ENCODE peak calls at places on chromosomes 1 and 21, in nine cellular contexts. One of them, this sample, is unnamed.

GRCh38 chr1:61174060-61174788 is 91.9 kb downstream of the NFIA start:
- DNase-seq in DND-41: no peak
- DNase-seq in mesendoderm: no peak
- DNase-seq in neural progenitor cell: no peak
- DNase-seq in mammary epithelial cell: no peak
- DNase-seq in PC-3: no peak
- DNase-seq in hepatocyte: no peak
- DNase-seq in GM23248: no peak
- DNase-seq in K562: no peak
- DNase-seq in this sample: no peak

GRCh38 chr1:201538618-201539551 is at the start of gene NAV1:
- DNase-seq in DND-41: no peak
- DNase-seq in mesendoderm: peak; percentile 85
- DNase-seq in neural progenitor cell: peak; percentile 86
- DNase-seq in mammary epithelial cell: no peak
- DNase-seq in PC-3: peak; percentile 71
- DNase-seq in hepatocyte: peak; percentile 74
- DNase-seq in GM23248: peak; percentile 94
- DNase-seq in K562: peak; percentile 24
- DNase-seq in this sample: peak; percentile 84

GRCh38 chr1:181111559-181111958 is 23.1 kb downstream of the IER5 start:
- DNase-seq in DND-41: no peak
- DNase-seq in mesendoderm: no peak
- DNase-seq in neural progenitor cell: no peak
- DNase-seq in mammary epithelial cell: peak; percentile 40
- DNase-seq in PC-3: peak; percentile 67
- DNase-seq in hepatocyte: no peak
- DNase-seq in GM23248: peak; percentile 50
- DNase-seq in K562: no peak
- DNase-seq in this sample: no peak

GRCh38 chr1:92446546-92446945 is 40.2 kb downstream of the GFI1 start:
- DNase-seq in DND-41: no peak
- DNase-seq in mesendoderm: peak; percentile 92
- DNase-seq in neural progenitor cell: no peak
- DNase-seq in mammary epithelial cell: peak; percentile 57
- DNase-seq in PC-3: no peak
- DNase-seq in hepatocyte: peak; percentile 37
- DNase-seq in GM23248: peak; percentile 39
- DNase-seq in K562: peak; percentile 76
- DNase-seq in this sample: no peak

GRCh38 chr1:195765099-195765498 is 843.1 kb downstream of the KCNT2 start:
- DNase-seq in DND-41: no peak
- DNase-seq in mesendoderm: no peak
- DNase-seq in neural progenitor cell: no peak
- DNase-seq in mammary epithelial cell: no peak
- DNase-seq in PC-3: no peak
- DNase-seq in hepatocyte: no peak
- DNase-seq in GM23248: no peak
- DNase-seq in K562: no peak
- DNase-seq in this sample: no peak

GRCh38 chr1:3593745-3594144 is 17.6 kb downstream of the MEGF6 start:
- DNase-seq in DND-41: no peak
- DNase-seq in mesendoderm: no peak
- DNase-seq in neural progenitor cell: no peak
- DNase-seq in mammary epithelial cell: no peak
- DNase-seq in PC-3: no peak
- DNase-seq in hepatocyte: no peak
- DNase-seq in GM23248: no peak
- DNase-seq in K562: no peak
- DNase-seq in this sample: peak; percentile 59

GRCh38 chr1:234533975-234534876 is 55.2 kb upstream of the TARBP1 start:
- DNase-seq in DND-41: no peak
- DNase-seq in mesendoderm: no peak
- DNase-seq in neural progenitor cell: no peak
- DNase-seq in mammary epithelial cell: peak; percentile 69
- DNase-seq in PC-3: no peak
- DNase-seq in hepatocyte: peak; percentile 91
- DNase-seq in GM23248: peak; percentile 97
- DNase-seq in K562: no peak
- DNase-seq in this sample: peak; percentile 86

GRCh38 chr1:26234644-26235384 is 814 bp downstream of the CEP85 start:
- DNase-seq in DND-41: peak; percentile 27
- DNase-seq in mesendoderm: peak; percentile 57
- DNase-seq in neural progenitor cell: peak; percentile 85
- DNase-seq in mammary epithelial cell: peak; percentile 29
- DNase-seq in PC-3: peak; percentile 48
- DNase-seq in hepatocyte: peak; percentile 47
- DNase-seq in GM23248: peak; percentile 44
- DNase-seq in K562: peak; percentile 54
- DNase-seq in this sample: peak; percentile 54

GRCh38 chr1:244460195-244460594 is 878 bp upstream of the CATSPERE start:
- DNase-seq in DND-41: peak; percentile 41
- DNase-seq in mesendoderm: peak; percentile 42
- DNase-seq in neural progenitor cell: no peak
- DNase-seq in mammary epithelial cell: no peak
- DNase-seq in PC-3: peak; percentile 31
- DNase-seq in hepatocyte: no peak
- DNase-seq in GM23248: peak; percentile 42
- DNase-seq in K562: no peak
- DNase-seq in this sample: no peak

GRCh38 chr1:205950826-205951549 is 7.7 kb upstream of the SLC26A9 start:
- DNase-seq in DND-41: no peak
- DNase-seq in mesendoderm: no peak
- DNase-seq in neural progenitor cell: no peak
- DNase-seq in mammary epithelial cell: peak; percentile 75
- DNase-seq in PC-3: peak; percentile 61
- DNase-seq in hepatocyte: no peak
- DNase-seq in GM23248: peak; percentile 94
- DNase-seq in K562: no peak
- DNase-seq in this sample: no peak

GRCh38 chr1:214584805-214585766 is 17.9 kb upstream of the CENPF start:
- DNase-seq in DND-41: no peak
- DNase-seq in mesendoderm: peak; percentile 72
- DNase-seq in neural progenitor cell: peak; percentile 24
- DNase-seq in mammary epithelial cell: peak; percentile 64
- DNase-seq in PC-3: peak; percentile 86
- DNase-seq in hepatocyte: peak; percentile 49
- DNase-seq in GM23248: peak; percentile 85
- DNase-seq in K562: peak; percentile 19
- DNase-seq in this sample: peak; percentile 77

GRCh38 chr21:45988366-45989347 is 7.1 kb downstream of the COL6A1 start:
- DNase-seq in DND-41: no peak
- DNase-seq in mesendoderm: no peak
- DNase-seq in neural progenitor cell: no peak
- DNase-seq in mammary epithelial cell: no peak
- DNase-seq in PC-3: no peak
- DNase-seq in hepatocyte: no peak
- DNase-seq in GM23248: no peak
- DNase-seq in K562: no peak
- DNase-seq in this sample: no peak

GRCh38 chr1:228488107-228488817 is 1.1 kb downstream of the RNF187 start:
- DNase-seq in DND-41: no peak
- DNase-seq in mesendoderm: no peak
- DNase-seq in neural progenitor cell: no peak
- DNase-seq in mammary epithelial cell: no peak
- DNase-seq in PC-3: no peak
- DNase-seq in hepatocyte: peak; percentile 15
- DNase-seq in GM23248: peak; percentile 29
- DNase-seq in K562: no peak
- DNase-seq in this sample: no peak

DNA sequence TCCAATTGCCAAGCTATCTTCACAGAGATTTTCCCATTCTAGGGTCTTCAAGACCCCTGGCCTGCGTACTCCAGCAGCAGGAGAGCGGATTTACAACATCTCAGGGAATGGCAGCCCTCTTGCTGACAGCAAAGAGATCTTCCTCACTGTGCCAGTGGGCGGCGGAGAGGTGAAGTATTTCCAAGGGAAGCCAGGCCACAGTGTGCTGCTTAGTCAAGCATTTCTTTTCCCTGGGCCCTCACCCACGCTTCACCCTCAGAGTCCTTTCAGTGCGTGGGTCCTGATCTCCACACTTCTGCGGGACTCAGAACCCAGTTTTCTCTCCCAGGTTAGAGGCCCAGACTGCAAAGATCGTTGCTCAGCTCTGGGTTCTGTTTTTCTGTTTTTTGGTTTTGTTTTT is 13.1 kb downstream of the CDCA8 start:
- DNase-seq in DND-41: no peak
- DNase-seq in mesendoderm: no peak
- DNase-seq in neural progenitor cell: no peak
- DNase-seq in mammary epithelial cell: no peak
- DNase-seq in PC-3: no peak
- DNase-seq in hepatocyte: no peak
- DNase-seq in GM23248: peak; percentile 67
- DNase-seq in K562: no peak
- DNase-seq in this sample: no peak
- H3K27ac ChIP-seq in DND-41: no peak overlapping the region
- H3K27ac ChIP-seq in mesendoderm: no peak overlapping the region
- H3K27ac ChIP-seq in neural progenitor cell: no peak overlapping the region
- H3K27ac ChIP-seq in mammary epithelial cell: no peak overlapping the region
- H3K27ac ChIP-seq in PC-3: no peak overlapping the region
- H3K27ac ChIP-seq in hepatocyte: no peak overlapping the region
- H3K27ac ChIP-seq in GM23248: peak overlapping the region; percentile 67
- H3K27ac ChIP-seq in K562: no peak overlapping the region
- H3K27ac ChIP-seq in this sample: no peak overlapping the region

DNA sequence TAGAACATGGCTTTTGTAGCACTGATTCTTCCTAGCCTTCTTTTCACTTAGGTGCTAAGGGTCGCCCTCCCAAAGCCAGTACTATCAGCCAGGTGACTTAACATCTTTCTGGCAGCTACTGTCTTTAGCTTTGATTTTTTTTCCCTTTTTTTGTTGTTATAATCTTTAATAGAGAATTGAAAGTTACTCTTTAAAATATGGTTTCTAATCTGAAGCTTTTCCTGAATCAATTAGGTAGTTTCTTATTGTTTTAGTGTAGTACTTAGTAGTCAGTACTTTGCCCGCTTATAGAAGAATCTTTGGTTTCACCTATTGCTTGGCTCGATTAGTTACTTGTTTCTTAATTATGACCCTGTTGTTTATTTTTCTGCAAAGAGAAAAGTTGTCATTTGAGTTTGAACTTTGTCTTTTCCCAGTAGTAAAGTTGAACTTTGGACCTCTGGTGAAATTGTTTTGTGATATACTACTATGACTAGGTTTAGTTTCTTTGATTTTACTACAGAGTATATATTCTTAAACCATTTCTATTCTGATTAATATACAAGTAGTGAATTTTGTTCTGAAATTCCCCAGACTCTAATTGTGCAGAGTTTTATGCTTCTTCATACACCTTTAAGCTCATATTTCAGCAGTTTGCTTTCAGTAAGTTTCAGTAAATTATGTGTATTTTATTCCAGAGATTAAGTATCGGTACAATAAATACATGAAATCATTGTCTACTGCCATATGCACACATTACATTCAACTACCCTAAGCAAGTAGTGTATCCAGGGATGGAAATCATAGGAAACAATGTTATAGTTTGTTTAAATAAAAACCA is 3.9 kb downstream of the MAGI3 start:
- DNase-seq in DND-41: no peak
- DNase-seq in mesendoderm: no peak
- DNase-seq in neural progenitor cell: no peak
- DNase-seq in mammary epithelial cell: no peak
- DNase-seq in PC-3: no peak
- DNase-seq in hepatocyte: peak; percentile 29
- DNase-seq in GM23248: no peak
- DNase-seq in K562: no peak
- DNase-seq in this sample: no peak
- H3K4me2 ChIP-seq in DND-41: peak overlapping the region; percentile 24
- H3K4me2 ChIP-seq in mesendoderm: no peak overlapping the region
- H3K4me2 ChIP-seq in neural progenitor cell: no peak overlapping the region
- H3K4me2 ChIP-seq in mammary epithelial cell: no peak overlapping the region
- H3K4me2 ChIP-seq in PC-3: peak overlapping the region; percentile 89
- H3K4me2 ChIP-seq in hepatocyte: peak overlapping the region; percentile 82
- H3K4me2 ChIP-seq in GM23248: no peak overlapping the region
- H3K4me2 ChIP-seq in K562: no peak overlapping the region
- H3K4me2 ChIP-seq in this sample: no peak overlapping the region

DNA sequence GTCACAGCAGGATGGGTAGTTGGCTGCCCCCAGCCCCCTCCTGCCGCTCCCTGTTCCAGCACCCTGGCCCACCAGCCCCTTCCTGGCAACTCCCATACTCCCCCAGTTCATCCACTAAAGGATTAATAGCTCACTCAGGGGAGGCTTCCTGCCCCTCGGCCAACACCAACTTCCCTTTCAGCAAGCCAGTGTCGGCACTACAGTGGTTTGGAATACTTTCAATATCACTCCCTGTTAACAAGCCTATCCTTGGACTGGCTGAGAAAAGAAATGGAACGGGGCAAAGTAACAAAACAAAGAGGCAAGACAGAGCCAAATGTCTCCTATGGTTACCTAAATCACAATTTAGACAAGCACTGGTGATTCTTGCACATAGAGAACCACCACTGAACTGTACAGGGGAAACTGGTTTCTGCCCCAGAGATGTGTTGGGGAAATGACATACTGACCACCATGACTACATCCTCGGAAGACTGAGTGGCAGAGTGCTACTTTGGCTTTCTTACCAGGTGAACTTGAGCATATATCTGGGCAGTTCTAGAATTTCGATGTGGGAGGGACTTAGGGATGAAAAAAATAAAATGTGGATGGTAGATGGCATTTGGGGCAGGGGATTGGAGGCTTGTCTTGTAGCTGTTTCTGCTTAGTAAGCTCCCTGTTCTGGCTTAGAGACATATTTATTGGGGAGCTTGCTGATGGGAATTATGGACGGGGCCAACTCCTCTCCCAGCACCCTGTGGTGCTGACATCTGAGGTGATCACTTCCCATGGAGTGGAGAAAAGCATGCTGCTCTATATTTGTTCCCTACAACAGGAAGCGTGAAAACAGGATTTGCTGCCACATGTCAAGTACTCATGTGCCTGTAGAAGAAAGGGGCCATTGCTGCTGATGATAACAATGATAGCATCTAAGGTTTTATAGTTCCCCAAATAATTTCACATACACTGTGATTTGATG is 7.1 kb upstream of the CAPN2 start:
- DNase-seq in DND-41: no peak
- DNase-seq in mesendoderm: no peak
- DNase-seq in neural progenitor cell: no peak
- DNase-seq in mammary epithelial cell: no peak
- DNase-seq in PC-3: peak; percentile 81
- DNase-seq in hepatocyte: no peak
- DNase-seq in GM23248: peak; percentile 53
- DNase-seq in K562: peak; percentile 15
- DNase-seq in this sample: peak; percentile 56
- H3K27ac ChIP-seq in DND-41: no peak overlapping the region
- H3K27ac ChIP-seq in mesendoderm: no peak overlapping the region
- H3K27ac ChIP-seq in neural progenitor cell: no peak overlapping the region
- H3K27ac ChIP-seq in mammary epithelial cell: peak overlapping the region; percentile 88
- H3K27ac ChIP-seq in PC-3: peak overlapping the region; percentile 94
- H3K27ac ChIP-seq in hepatocyte: peak overlapping the region; percentile 92
- H3K27ac ChIP-seq in GM23248: peak overlapping the region; percentile 97
- H3K27ac ChIP-seq in K562: no peak overlapping the region
- H3K27ac ChIP-seq in this sample: peak overlapping the region; percentile 26

DNA sequence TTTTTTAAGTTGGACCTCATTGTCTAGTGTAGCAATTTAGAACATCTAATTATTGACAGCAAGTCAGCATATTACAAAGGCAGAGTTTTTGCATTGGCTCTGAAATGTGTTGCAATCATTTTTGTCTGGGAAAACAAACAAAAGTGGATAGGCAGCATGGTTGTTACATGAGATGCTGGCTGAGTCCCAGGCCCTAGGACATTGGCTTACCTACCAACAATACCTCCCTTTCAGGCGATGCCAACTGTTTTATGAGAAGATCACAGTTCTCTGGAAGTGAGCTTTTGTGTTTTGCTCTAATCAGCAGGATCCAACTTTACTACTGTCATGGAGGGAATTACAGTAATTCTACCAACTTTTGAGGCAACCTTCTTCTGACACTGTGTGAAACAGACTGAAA is 71.5 kb upstream of the CXADR start:
- DNase-seq in DND-41: no peak
- DNase-seq in mesendoderm: no peak
- DNase-seq in neural progenitor cell: no peak
- DNase-seq in mammary epithelial cell: peak; percentile 80
- DNase-seq in PC-3: peak; percentile 84
- DNase-seq in hepatocyte: peak; percentile 16
- DNase-seq in GM23248: no peak
- DNase-seq in K562: no peak
- DNase-seq in this sample: no peak
- H3K4me2 ChIP-seq in DND-41: no peak overlapping the region
- H3K4me2 ChIP-seq in mesendoderm: no peak overlapping the region
- H3K4me2 ChIP-seq in neural progenitor cell: peak overlapping the region; percentile 41
- H3K4me2 ChIP-seq in mammary epithelial cell: no peak overlapping the region
- H3K4me2 ChIP-seq in PC-3: peak overlapping the region; percentile 26
- H3K4me2 ChIP-seq in hepatocyte: peak overlapping the region; percentile 28
- H3K4me2 ChIP-seq in GM23248: no peak overlapping the region
- H3K4me2 ChIP-seq in K562: no peak overlapping the region
- H3K4me2 ChIP-seq in this sample: no peak overlapping the region

This sample was measured in endothelial cell of umbilical vein.